ENCODE peak calls at places on chromosomes 1 and 21, in five cellular contexts. One of them, this sample, is unnamed.

GRCh38 chr1:61450454-61451213 is 274.3 kb downstream of the TM2D1 start:
- DNase-seq in brain microvascular endothelial cell: no peak
- DNase-seq in CD8-positive, alpha-beta memory T cell: no peak
- DNase-seq in MM.1S: no peak
- DNase-seq in pancreas: no peak
- DNase-seq in this sample: no peak

GRCh38 chr1:43214465-43215444 is 42.6 kb downstream of the CFAP57 start:
- DNase-seq in pancreas: no peak
- DNase-seq in brain microvascular endothelial cell: no peak
- DNase-seq in CD8-positive, alpha-beta memory T cell: no peak
- DNase-seq in MM.1S: no peak
- DNase-seq in this sample: no peak

GRCh38 chr1:160704250-160704649 is 7.4 kb downstream of the CD48 start:
- DNase-seq in MM.1S: peak
- DNase-seq in pancreas: no peak
- DNase-seq in CD8-positive, alpha-beta memory T cell: no peak
- DNase-seq in brain microvascular endothelial cell: no peak
- DNase-seq in this sample: no peak

GRCh38 chr1:191839891-191840290 is 318.4 kb upstream of the RGS18 start:
- DNase-seq in MM.1S: no peak
- DNase-seq in CD8-positive, alpha-beta memory T cell: no peak
- DNase-seq in pancreas: no peak
- DNase-seq in brain microvascular endothelial cell: peak
- DNase-seq in this sample: no peak

GRCh38 chr1:234967121-234967520 is 161.5 kb downstream of the TOMM20 start:
- DNase-seq in brain microvascular endothelial cell: no peak
- DNase-seq in pancreas: no peak
- DNase-seq in CD8-positive, alpha-beta memory T cell: no peak
- DNase-seq in MM.1S: no peak
- DNase-seq in this sample: no peak

GRCh38 chr1:54886724-54887664 is at the start of gene DHCR24:
- DNase-seq in pancreas: peak
- DNase-seq in brain microvascular endothelial cell: peak
- DNase-seq in MM.1S: peak
- DNase-seq in CD8-positive, alpha-beta memory T cell: peak
- DNase-seq in this sample: peak

GRCh38 chr1:39387452-39387851 is 104.0 kb upstream of the BMP8A start:
- DNase-seq in brain microvascular endothelial cell: peak
- DNase-seq in CD8-positive, alpha-beta memory T cell: no peak
- DNase-seq in MM.1S: no peak
- DNase-seq in pancreas: no peak
- DNase-seq in this sample: no peak

GRCh38 chr1:92461364-92462097 is 25.2 kb downstream of the GFI1 start:
- DNase-seq in MM.1S: peak
- DNase-seq in brain microvascular endothelial cell: no peak
- DNase-seq in CD8-positive, alpha-beta memory T cell: no peak
- DNase-seq in pancreas: no peak
- DNase-seq in this sample: no peak

GRCh38 chr1:46757256-46757955 is 38.5 kb upstream of the EFCAB14 start:
- DNase-seq in brain microvascular endothelial cell: no peak
- DNase-seq in pancreas: peak
- DNase-seq in MM.1S: no peak
- DNase-seq in CD8-positive, alpha-beta memory T cell: no peak
- DNase-seq in this sample: no peak

GRCh38 chr1:205443585-205444299 is 12.1 kb downstream of the BLACAT1 start:
- DNase-seq in MM.1S: no peak
- DNase-seq in CD8-positive, alpha-beta memory T cell: no peak
- DNase-seq in pancreas: no peak
- DNase-seq in brain microvascular endothelial cell: no peak
- DNase-seq in this sample: no peak

GRCh38 chr1:228472655-228473054 is 14.5 kb upstream of the RNF187 start:
- DNase-seq in pancreas: no peak
- DNase-seq in CD8-positive, alpha-beta memory T cell: no peak
- DNase-seq in brain microvascular endothelial cell: peak
- DNase-seq in MM.1S: peak
- DNase-seq in this sample: no peak

GRCh38 chr21:44517175-44517899 is 22.7 kb downstream of the KRTAP10-1 start:
- DNase-seq in brain microvascular endothelial cell: peak
- DNase-seq in CD8-positive, alpha-beta memory T cell: no peak
- DNase-seq in MM.1S: peak
- DNase-seq in pancreas: peak
- DNase-seq in this sample: peak

DNA sequence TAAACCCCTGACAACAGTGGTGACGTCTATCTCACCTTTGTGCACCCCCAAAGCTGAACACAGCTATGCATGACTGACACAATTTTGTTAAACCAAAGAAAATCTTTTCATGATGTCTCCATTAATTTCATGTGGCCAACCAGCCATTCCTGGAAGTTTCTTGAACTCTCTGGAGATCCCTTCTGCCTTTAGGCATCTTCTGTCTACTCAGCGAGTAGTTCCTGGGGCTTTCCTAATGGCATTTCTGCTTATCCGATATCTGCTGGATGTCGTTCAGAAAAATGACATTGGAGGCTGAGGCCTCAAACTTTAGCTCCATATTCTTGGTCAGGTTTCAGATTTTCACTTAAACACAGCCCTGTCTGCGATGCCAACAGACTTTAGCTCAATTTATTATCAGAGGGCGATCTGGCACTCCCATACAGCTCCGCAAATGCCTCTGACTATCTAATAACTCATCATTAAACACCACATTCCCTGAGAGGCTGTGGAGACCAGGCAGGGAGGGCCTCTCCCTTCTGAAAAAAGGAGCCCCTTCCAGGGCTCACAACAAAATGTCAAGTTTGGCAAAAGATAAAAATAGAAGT is 46.4 kb upstream of the ETS2 start:
- DNase-seq in MM.1S: no peak
- DNase-seq in brain microvascular endothelial cell: no peak
- DNase-seq in CD8-positive, alpha-beta memory T cell: no peak
- DNase-seq in pancreas: no peak
- DNase-seq in this sample: no peak
- H3K27ac ChIP-seq in MM.1S: no peak
- H3K27ac ChIP-seq in brain microvascular endothelial cell: no peak
- H3K27ac ChIP-seq in CD8-positive, alpha-beta memory T cell: no peak
- H3K27ac ChIP-seq in pancreas: no peak
- H3K27ac ChIP-seq in this sample: no peak

DNA sequence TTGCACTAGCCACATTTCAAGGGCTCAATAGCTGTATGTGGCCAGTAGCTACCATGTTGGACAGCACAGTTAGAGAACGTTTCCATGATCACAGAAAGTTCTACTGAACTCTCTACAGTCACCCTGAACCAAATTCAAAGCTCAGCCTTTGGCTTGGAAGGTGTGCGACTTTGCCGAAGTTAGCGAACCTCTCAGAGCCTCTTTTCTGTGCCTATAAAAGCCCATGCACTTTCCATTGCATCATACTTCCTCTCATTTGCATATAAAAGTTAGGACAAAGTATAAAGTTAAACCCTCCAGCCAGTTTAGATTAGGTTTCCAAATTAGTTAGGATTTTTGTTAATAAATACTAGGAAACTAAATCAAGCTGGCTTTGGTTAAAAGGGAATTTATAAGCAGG is 4.7 kb upstream of the SLC1A7 start:
- DNase-seq in CD8-positive, alpha-beta memory T cell: no peak
- DNase-seq in pancreas: no peak
- DNase-seq in brain microvascular endothelial cell: no peak
- DNase-seq in MM.1S: no peak
- DNase-seq in this sample: no peak
- H3K27ac ChIP-seq in CD8-positive, alpha-beta memory T cell: no peak
- H3K27ac ChIP-seq in pancreas: peak
- H3K27ac ChIP-seq in brain microvascular endothelial cell: peak
- H3K27ac ChIP-seq in MM.1S: no peak
- H3K27ac ChIP-seq in this sample: no peak

GRCh38 chr1:93594603-93594880 is 87.1 kb downstream of the BCAR3 start:
- DNase-seq in CD8-positive, alpha-beta memory T cell: no peak
- DNase-seq in MM.1S: no peak
- DNase-seq in brain microvascular endothelial cell: no peak
- DNase-seq in pancreas: no peak
- DNase-seq in this sample: no peak

GRCh38 chr1:93591291-93591832 is 90.3 kb downstream of the BCAR3 start:
- DNase-seq in pancreas: no peak
- DNase-seq in brain microvascular endothelial cell: no peak
- DNase-seq in CD8-positive, alpha-beta memory T cell: no peak
- DNase-seq in MM.1S: no peak
- DNase-seq in this sample: no peak

GRCh38 chr1:93593868-93594602 is 87.6 kb downstream of the BCAR3 start:
- DNase-seq in CD8-positive, alpha-beta memory T cell: no peak
- DNase-seq in MM.1S: no peak
- DNase-seq in pancreas: no peak
- DNase-seq in brain microvascular endothelial cell: no peak
- DNase-seq in this sample: no peak

GRCh38 chr1:93591833-93592635 is 89.6 kb downstream of the BCAR3 start:
- DNase-seq in pancreas: peak
- DNase-seq in CD8-positive, alpha-beta memory T cell: peak
- DNase-seq in MM.1S: peak
- DNase-seq in brain microvascular endothelial cell: no peak
- DNase-seq in this sample: no peak

GRCh38 chr1:93592636-93592949 is 89.0 kb downstream of the BCAR3 start:
- DNase-seq in MM.1S: no peak
- DNase-seq in brain microvascular endothelial cell: no peak
- DNase-seq in pancreas: no peak
- DNase-seq in CD8-positive, alpha-beta memory T cell: no peak
- DNase-seq in this sample: no peak
- H3K27ac ChIP-seq in MM.1S: no peak
- H3K27ac ChIP-seq in brain microvascular endothelial cell: no peak
- H3K27ac ChIP-seq in pancreas: peak
- H3K27ac ChIP-seq in CD8-positive, alpha-beta memory T cell: no peak
- H3K27ac ChIP-seq in this sample: no peak

GRCh38 chr1:155652951-155653350 is 35.6 kb downstream of the YY1AP1 start:
- DNase-seq in MM.1S: no peak
- DNase-seq in brain microvascular endothelial cell: no peak
- DNase-seq in pancreas: no peak
- DNase-seq in CD8-positive, alpha-beta memory T cell: no peak
- DNase-seq in this sample: no peak

GRCh38 chr1:155648207-155649147 is 38.5 kb downstream of the MSTO1 start:
- DNase-seq in CD8-positive, alpha-beta memory T cell: no peak
- DNase-seq in pancreas: no peak
- DNase-seq in brain microvascular endothelial cell: peak
- DNase-seq in MM.1S: no peak
- DNase-seq in this sample: no peak

GRCh38 chr1:155650231-155650757 is 38.3 kb downstream of the YY1AP1 start:
- DNase-seq in brain microvascular endothelial cell: no peak
- DNase-seq in CD8-positive, alpha-beta memory T cell: no peak
- DNase-seq in MM.1S: no peak
- DNase-seq in pancreas: no peak
- DNase-seq in this sample: no peak

GRCh38 chr1:155649689-155650088 is 38.9 kb downstream of the YY1AP1 start:
- DNase-seq in MM.1S: no peak
- DNase-seq in CD8-positive, alpha-beta memory T cell: no peak
- DNase-seq in pancreas: no peak
- DNase-seq in brain microvascular endothelial cell: no peak
- DNase-seq in this sample: no peak

DNA sequence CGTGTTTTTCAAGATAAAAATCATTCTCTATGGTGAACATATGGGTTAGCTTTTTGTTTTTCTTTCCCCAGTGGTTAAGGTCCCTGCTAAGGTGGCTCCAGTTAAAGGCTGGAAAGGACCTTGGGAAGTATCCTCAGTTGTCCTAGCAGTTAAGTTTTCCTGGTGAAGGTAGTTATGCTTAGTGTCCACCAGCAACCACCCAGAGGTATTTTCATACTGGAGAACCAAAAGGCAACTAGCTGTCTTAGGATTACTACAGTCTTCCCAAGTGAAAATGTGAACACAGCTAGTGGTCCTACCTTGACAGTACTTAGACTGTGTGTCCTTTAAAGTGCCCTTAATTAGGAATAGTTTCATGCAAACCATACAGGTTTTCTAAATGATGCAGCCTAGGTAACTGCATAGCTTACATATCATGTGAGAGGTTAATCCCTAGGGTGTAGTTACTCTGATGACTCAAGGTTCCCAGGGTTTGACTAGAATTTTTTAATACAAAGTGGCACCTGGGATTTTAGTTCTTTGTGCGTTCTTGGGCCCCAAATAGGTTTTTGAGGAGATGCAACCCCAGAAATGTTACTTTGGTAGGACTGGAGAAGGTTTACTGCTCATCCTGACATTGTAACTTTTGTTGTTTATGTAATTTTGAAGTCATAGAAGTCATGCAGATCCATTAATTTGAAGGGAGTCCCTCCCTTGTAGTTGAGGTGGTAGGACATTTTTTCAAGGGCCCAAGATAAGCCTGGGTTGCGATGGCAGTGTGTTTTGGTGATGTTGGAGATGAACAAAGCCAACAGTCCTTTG is 36.5 kb downstream of the YY1AP1 start:
- DNase-seq in brain microvascular endothelial cell: no peak
- DNase-seq in pancreas: no peak
- DNase-seq in MM.1S: no peak
- DNase-seq in CD8-positive, alpha-beta memory T cell: no peak
- DNase-seq in this sample: no peak
- H3K27ac ChIP-seq in brain microvascular endothelial cell: no peak
- H3K27ac ChIP-seq in pancreas: no peak
- H3K27ac ChIP-seq in MM.1S: no peak
- H3K27ac ChIP-seq in CD8-positive, alpha-beta memory T cell: no peak
- H3K27ac ChIP-seq in this sample: no peak

GRCh38 chr1:70220517-70221240 is 501 bp upstream of the SRSF11 start:
- DNase-seq in pancreas: no peak
- DNase-seq in MM.1S: no peak
- DNase-seq in brain microvascular endothelial cell: no peak
- DNase-seq in CD8-positive, alpha-beta memory T cell: no peak
- DNase-seq in this sample: no peak
- H3K27ac ChIP-seq in pancreas: peak
- H3K27ac ChIP-seq in MM.1S: peak
- H3K27ac ChIP-seq in brain microvascular endothelial cell: peak
- H3K27ac ChIP-seq in CD8-positive, alpha-beta memory T cell: peak
- H3K27ac ChIP-seq in this sample: peak

GRCh38 chr1:214458541-214458940 is 92.9 kb downstream of the PTPN14 start:
- DNase-seq in CD8-positive, alpha-beta memory T cell: no peak
- DNase-seq in MM.1S: no peak
- DNase-seq in brain microvascular endothelial cell: no peak
- DNase-seq in pancreas: no peak
- DNase-seq in this sample: no peak
- H3K27ac ChIP-seq in CD8-positive, alpha-beta memory T cell: no peak
- H3K27ac ChIP-seq in MM.1S: no peak
- H3K27ac ChIP-seq in brain microvascular endothelial cell: no peak
- H3K27ac ChIP-seq in pancreas: no peak
- H3K27ac ChIP-seq in this sample: no peak